ENCODE peak calls at places on chromosomes 1 and 21, in nine cellular contexts. One of them, this sample, is unnamed.

GRCh38 chr1:14769486-14770274 is 171.2 kb downstream of the KAZN start:
- DNase-seq in HCT116: no peak
- DNase-seq in upper lobe of right lung: no peak
- DNase-seq in CD8-positive, alpha-beta T cell: no peak
- DNase-seq in AG09309: no peak
- DNase-seq in psoas muscle: no peak
- DNase-seq in right atrium auricular region: no peak
- DNase-seq in epithelial cell of proximal tubule: no peak
- DNase-seq in AG04450: no peak
- DNase-seq in this sample: no peak

GRCh38 chr21:23887709-23888303 is 1719.5 kb downstream of the MRPL39 start:
- DNase-seq in HCT116: no peak
- DNase-seq in upper lobe of right lung: no peak
- DNase-seq in CD8-positive, alpha-beta T cell: no peak
- DNase-seq in AG09309: no peak
- DNase-seq in psoas muscle: no peak
- DNase-seq in right atrium auricular region: no peak
- DNase-seq in epithelial cell of proximal tubule: no peak
- DNase-seq in AG04450: no peak
- DNase-seq in this sample: peak

GRCh38 chr1:31394628-31395193 is 18.3 kb upstream of the SERINC2 start:
- DNase-seq in HCT116: peak
- DNase-seq in upper lobe of right lung: peak
- DNase-seq in CD8-positive, alpha-beta T cell: peak
- DNase-seq in AG09309: no peak
- DNase-seq in psoas muscle: peak
- DNase-seq in right atrium auricular region: peak
- DNase-seq in epithelial cell of proximal tubule: no peak
- DNase-seq in AG04450: peak
- DNase-seq in this sample: peak

GRCh38 chr1:228490120-228491078 is 3.2 kb downstream of the RNF187 start:
- DNase-seq in HCT116: peak
- DNase-seq in upper lobe of right lung: no peak
- DNase-seq in CD8-positive, alpha-beta T cell: no peak
- DNase-seq in AG09309: peak
- DNase-seq in psoas muscle: peak
- DNase-seq in right atrium auricular region: no peak
- DNase-seq in epithelial cell of proximal tubule: no peak
- DNase-seq in AG04450: no peak
- DNase-seq in this sample: no peak

GRCh38 chr1:94117250-94117851 is 3.6 kb downstream of the ABCA4 start:
- DNase-seq in HCT116: no peak
- DNase-seq in upper lobe of right lung: no peak
- DNase-seq in CD8-positive, alpha-beta T cell: no peak
- DNase-seq in AG09309: no peak
- DNase-seq in psoas muscle: no peak
- DNase-seq in right atrium auricular region: peak
- DNase-seq in epithelial cell of proximal tubule: no peak
- DNase-seq in AG04450: no peak
- DNase-seq in this sample: no peak

GRCh38 chr21:29378814-29379213 is 80.1 kb downstream of the BACH1 start:
- DNase-seq in HCT116: no peak
- DNase-seq in upper lobe of right lung: no peak
- DNase-seq in CD8-positive, alpha-beta T cell: no peak
- DNase-seq in AG09309: no peak
- DNase-seq in psoas muscle: no peak
- DNase-seq in right atrium auricular region: no peak
- DNase-seq in epithelial cell of proximal tubule: no peak
- DNase-seq in AG04450: no peak
- DNase-seq in this sample: no peak

GRCh38 chr21:45146801-45147200 is 72.4 kb downstream of the ADARB1 start:
- DNase-seq in HCT116: no peak
- DNase-seq in upper lobe of right lung: no peak
- DNase-seq in CD8-positive, alpha-beta T cell: no peak
- DNase-seq in AG09309: no peak
- DNase-seq in psoas muscle: no peak
- DNase-seq in right atrium auricular region: peak
- DNase-seq in epithelial cell of proximal tubule: no peak
- DNase-seq in AG04450: no peak
- DNase-seq in this sample: no peak

GRCh38 chr1:24130385-24130784 is 12.6 kb downstream of the IL22RA1 start:
- DNase-seq in HCT116: no peak
- DNase-seq in upper lobe of right lung: no peak
- DNase-seq in CD8-positive, alpha-beta T cell: no peak
- DNase-seq in AG09309: no peak
- DNase-seq in psoas muscle: no peak
- DNase-seq in right atrium auricular region: no peak
- DNase-seq in epithelial cell of proximal tubule: no peak
- DNase-seq in AG04450: no peak
- DNase-seq in this sample: no peak

GRCh38 chr1:45552309-45552708 is 1.7 kb downstream of the AKR1A1 start:
- DNase-seq in HCT116: no peak
- DNase-seq in upper lobe of right lung: no peak
- DNase-seq in CD8-positive, alpha-beta T cell: no peak
- DNase-seq in AG09309: no peak
- DNase-seq in psoas muscle: no peak
- DNase-seq in right atrium auricular region: no peak
- DNase-seq in epithelial cell of proximal tubule: no peak
- DNase-seq in AG04450: no peak
- DNase-seq in this sample: peak

GRCh38 chr21:42547906-42548365 is 34.3 kb downstream of the SLC37A1 start:
- DNase-seq in HCT116: no peak
- DNase-seq in upper lobe of right lung: peak
- DNase-seq in CD8-positive, alpha-beta T cell: no peak
- DNase-seq in AG09309: no peak
- DNase-seq in psoas muscle: no peak
- DNase-seq in right atrium auricular region: no peak
- DNase-seq in epithelial cell of proximal tubule: no peak
- DNase-seq in AG04450: no peak
- DNase-seq in this sample: no peak

GRCh38 chr1:177424746-177425145 is 254.0 kb downstream of the BRINP2 start:
- DNase-seq in HCT116: no peak
- DNase-seq in upper lobe of right lung: no peak
- DNase-seq in CD8-positive, alpha-beta T cell: no peak
- DNase-seq in AG09309: no peak
- DNase-seq in psoas muscle: no peak
- DNase-seq in right atrium auricular region: no peak
- DNase-seq in epithelial cell of proximal tubule: no peak
- DNase-seq in AG04450: no peak
- DNase-seq in this sample: no peak

GRCh38 chr21:44083631-44084291 is 23.4 kb upstream of the PWP2 start:
- DNase-seq in HCT116: no peak
- DNase-seq in upper lobe of right lung: peak
- DNase-seq in CD8-positive, alpha-beta T cell: peak
- DNase-seq in AG09309: no peak
- DNase-seq in psoas muscle: no peak
- DNase-seq in right atrium auricular region: peak
- DNase-seq in epithelial cell of proximal tubule: no peak
- DNase-seq in AG04450: no peak
- DNase-seq in this sample: no peak

GRCh38 chr1:6245869-6246496 is 2.0 kb downstream of the HES3 start:
- DNase-seq in HCT116: no peak
- DNase-seq in upper lobe of right lung: no peak
- DNase-seq in CD8-positive, alpha-beta T cell: peak
- DNase-seq in AG09309: no peak
- DNase-seq in psoas muscle: peak
- DNase-seq in right atrium auricular region: no peak
- DNase-seq in epithelial cell of proximal tubule: no peak
- DNase-seq in AG04450: no peak
- DNase-seq in this sample: peak

GRCh38 chr1:206736878-206737728 is 33.5 kb upstream of the IL19 start:
- DNase-seq in HCT116: no peak
- DNase-seq in upper lobe of right lung: no peak
- DNase-seq in CD8-positive, alpha-beta T cell: peak
- DNase-seq in AG09309: no peak
- DNase-seq in psoas muscle: no peak
- DNase-seq in right atrium auricular region: no peak
- DNase-seq in epithelial cell of proximal tubule: no peak
- DNase-seq in AG04450: no peak
- DNase-seq in this sample: no peak

GRCh38 chr1:194341587-194341986 is 1155.2 kb upstream of the B3GALT2 start:
- DNase-seq in HCT116: no peak
- DNase-seq in upper lobe of right lung: no peak
- DNase-seq in CD8-positive, alpha-beta T cell: no peak
- DNase-seq in AG09309: no peak
- DNase-seq in psoas muscle: no peak
- DNase-seq in right atrium auricular region: no peak
- DNase-seq in epithelial cell of proximal tubule: no peak
- DNase-seq in AG04450: no peak
- DNase-seq in this sample: no peak
- TF ChIP-seq CTCF in HCT116: no peak
- TF ChIP-seq CTCF in upper lobe of right lung: no peak
- TF ChIP-seq CTCF in CD8-positive, alpha-beta T cell: no peak
- TF ChIP-seq CTCF in AG09309: no peak
- TF ChIP-seq CTCF in psoas muscle: no peak
- TF ChIP-seq CTCF in right atrium auricular region: no peak
- TF ChIP-seq CTCF in epithelial cell of proximal tubule: no peak
- TF ChIP-seq CTCF in AG04450: no peak
- TF ChIP-seq CTCF in this sample: no peak

DNA sequence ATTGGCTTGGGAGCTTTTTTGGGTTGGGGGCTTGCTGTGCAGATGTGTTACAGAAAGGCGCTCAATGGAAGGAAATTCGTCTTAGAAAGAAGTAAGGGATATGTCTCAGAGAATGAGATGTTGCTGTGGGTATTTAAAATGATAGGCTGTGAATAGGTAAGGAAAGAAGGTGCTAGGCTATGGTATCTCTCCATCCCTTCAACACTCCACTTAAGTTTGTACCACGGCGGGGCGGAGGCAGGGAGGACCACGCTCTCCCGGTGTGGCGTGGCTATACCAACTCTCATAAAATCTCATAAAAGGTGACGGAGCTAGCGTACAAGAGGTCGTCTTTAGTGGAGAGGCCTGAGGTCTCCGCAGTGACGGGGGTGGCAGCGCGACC is 305 bp upstream of the RPS6KC1 start:
- DNase-seq in HCT116: no peak
- DNase-seq in upper lobe of right lung: no peak
- DNase-seq in CD8-positive, alpha-beta T cell: no peak
- DNase-seq in AG09309: no peak
- DNase-seq in psoas muscle: no peak
- DNase-seq in right atrium auricular region: no peak
- DNase-seq in epithelial cell of proximal tubule: no peak
- DNase-seq in AG04450: no peak
- DNase-seq in this sample: no peak
- H3K4me3 ChIP-seq in HCT116: peak
- H3K4me3 ChIP-seq in upper lobe of right lung: peak
- H3K4me3 ChIP-seq in CD8-positive, alpha-beta T cell: peak
- H3K4me3 ChIP-seq in AG09309: peak
- H3K4me3 ChIP-seq in psoas muscle: peak
- H3K4me3 ChIP-seq in right atrium auricular region: peak
- H3K4me3 ChIP-seq in epithelial cell of proximal tubule: peak
- H3K4me3 ChIP-seq in AG04450: peak
- H3K4me3 ChIP-seq in this sample: peak

GRCh38 chr1:202160377-202160940 is at the start of gene PTPN7:
- DNase-seq in HCT116: no peak
- DNase-seq in upper lobe of right lung: peak
- DNase-seq in CD8-positive, alpha-beta T cell: peak
- DNase-seq in AG09309: no peak
- DNase-seq in psoas muscle: no peak
- DNase-seq in right atrium auricular region: no peak
- DNase-seq in epithelial cell of proximal tubule: no peak
- DNase-seq in AG04450: no peak
- DNase-seq in this sample: peak

GRCh38 chr1:202156590-202156989 is 3.8 kb downstream of the PTPN7 start:
- DNase-seq in HCT116: no peak
- DNase-seq in upper lobe of right lung: no peak
- DNase-seq in CD8-positive, alpha-beta T cell: no peak
- DNase-seq in AG09309: no peak
- DNase-seq in psoas muscle: no peak
- DNase-seq in right atrium auricular region: no peak
- DNase-seq in epithelial cell of proximal tubule: no peak
- DNase-seq in AG04450: no peak
- DNase-seq in this sample: no peak

GRCh38 chr1:202159534-202160371 is 649 bp downstream of the PTPN7 start:
- DNase-seq in HCT116: no peak
- DNase-seq in upper lobe of right lung: no peak
- DNase-seq in CD8-positive, alpha-beta T cell: peak
- DNase-seq in AG09309: no peak
- DNase-seq in psoas muscle: no peak
- DNase-seq in right atrium auricular region: no peak
- DNase-seq in epithelial cell of proximal tubule: no peak
- DNase-seq in AG04450: no peak
- DNase-seq in this sample: peak

GRCh38 chr1:202157945-202158344 is 2.5 kb downstream of the PTPN7 start:
- DNase-seq in HCT116: no peak
- DNase-seq in upper lobe of right lung: no peak
- DNase-seq in CD8-positive, alpha-beta T cell: no peak
- DNase-seq in AG09309: no peak
- DNase-seq in psoas muscle: no peak
- DNase-seq in right atrium auricular region: no peak
- DNase-seq in epithelial cell of proximal tubule: no peak
- DNase-seq in AG04450: no peak
- DNase-seq in this sample: no peak

GRCh38 chr1:202158810-202159533 is 1.4 kb downstream of the PTPN7 start:
- DNase-seq in HCT116: no peak
- DNase-seq in upper lobe of right lung: peak
- DNase-seq in CD8-positive, alpha-beta T cell: no peak
- DNase-seq in AG09309: no peak
- DNase-seq in psoas muscle: no peak
- DNase-seq in right atrium auricular region: no peak
- DNase-seq in epithelial cell of proximal tubule: no peak
- DNase-seq in AG04450: no peak
- DNase-seq in this sample: peak
- TF ChIP-seq CTCF in HCT116: peak
- TF ChIP-seq CTCF in upper lobe of right lung: no peak
- TF ChIP-seq CTCF in CD8-positive, alpha-beta T cell: no peak
- TF ChIP-seq CTCF in AG09309: no peak
- TF ChIP-seq CTCF in psoas muscle: no peak
- TF ChIP-seq CTCF in right atrium auricular region: no peak
- TF ChIP-seq CTCF in epithelial cell of proximal tubule: no peak
- TF ChIP-seq CTCF in AG04450: no peak
- TF ChIP-seq CTCF in this sample: peak

GRCh38 chr1:156670359-156670758 is 6.8 kb downstream of the NES start:
- DNase-seq in HCT116: no peak
- DNase-seq in upper lobe of right lung: no peak
- DNase-seq in CD8-positive, alpha-beta T cell: no peak
- DNase-seq in AG09309: no peak
- DNase-seq in psoas muscle: no peak
- DNase-seq in right atrium auricular region: no peak
- DNase-seq in epithelial cell of proximal tubule: no peak
- DNase-seq in AG04450: no peak
- DNase-seq in this sample: no peak

GRCh38 chr1:156669794-156670193 is 7.4 kb downstream of the NES start:
- DNase-seq in HCT116: no peak
- DNase-seq in upper lobe of right lung: no peak
- DNase-seq in CD8-positive, alpha-beta T cell: no peak
- DNase-seq in AG09309: no peak
- DNase-seq in psoas muscle: no peak
- DNase-seq in right atrium auricular region: no peak
- DNase-seq in epithelial cell of proximal tubule: no peak
- DNase-seq in AG04450: no peak
- DNase-seq in this sample: no peak

GRCh38 chr1:156667968-156668709 is 9.1 kb downstream of the NES start:
- DNase-seq in HCT116: no peak
- DNase-seq in upper lobe of right lung: no peak
- DNase-seq in CD8-positive, alpha-beta T cell: no peak
- DNase-seq in AG09309: no peak
- DNase-seq in psoas muscle: peak
- DNase-seq in right atrium auricular region: no peak
- DNase-seq in epithelial cell of proximal tubule: no peak
- DNase-seq in AG04450: no peak
- DNase-seq in this sample: no peak

GRCh38 chr1:156667610-156667967 is 9.6 kb downstream of the NES start:
- DNase-seq in HCT116: no peak
- DNase-seq in upper lobe of right lung: no peak
- DNase-seq in CD8-positive, alpha-beta T cell: no peak
- DNase-seq in AG09309: no peak
- DNase-seq in psoas muscle: peak
- DNase-seq in right atrium auricular region: no peak
- DNase-seq in epithelial cell of proximal tubule: no peak
- DNase-seq in AG04450: no peak
- DNase-seq in this sample: no peak

GRCh38 chr1:156668801-156669637 is 8.2 kb downstream of the NES start:
- DNase-seq in HCT116: no peak
- DNase-seq in upper lobe of right lung: no peak
- DNase-seq in CD8-positive, alpha-beta T cell: no peak
- DNase-seq in AG09309: no peak
- DNase-seq in psoas muscle: no peak
- DNase-seq in right atrium auricular region: no peak
- DNase-seq in epithelial cell of proximal tubule: no peak
- DNase-seq in AG04450: no peak
- DNase-seq in this sample: no peak
- H3K4me3 ChIP-seq in HCT116: no peak
- H3K4me3 ChIP-seq in upper lobe of right lung: no peak
- H3K4me3 ChIP-seq in CD8-positive, alpha-beta T cell: no peak
- H3K4me3 ChIP-seq in AG09309: no peak
- H3K4me3 ChIP-seq in psoas muscle: no peak
- H3K4me3 ChIP-seq in right atrium auricular region: no peak
- H3K4me3 ChIP-seq in epithelial cell of proximal tubule: no peak
- H3K4me3 ChIP-seq in AG04450: no peak
- H3K4me3 ChIP-seq in this sample: no peak